ENCODE peak calls at places on chromosomes 1 and 21, in five cellular contexts. S is thyroid gland, V is NCI-H2171, W is foreskin fibroblast, U is activated gamma-delta T cell treated with Interleukin-2 at 50 U/mL for 16 hours. C is an unnamed sample.

GRCh38 chr1:74534241-74534640 is 21.8 kb upstream of the LRRC53 start:
- DNase-seq in S (no peak), V (no peak), W (no peak), U (no peak), C (peak)

GRCh38 chr1:107871687-107872086 is 93.3 kb downstream of the VAV3 start:
- DNase-seq in S (no peak), V (no peak), W (no peak), U (no peak), C (no peak)

GRCh38 chr21:45016491-45017375 is 57.6 kb upstream of the ADARB1 start:
- DNase-seq in S (peak), V (no peak), W (no peak), U (no peak), C (no peak)

GRCh38 chr1:17920881-17921635 is 165.9 kb downstream of the ACTL8 start:
- DNase-seq in S (no peak), V (no peak), W (no peak), U (no peak), C (no peak)

GRCh38 chr1:175845985-175846384 is 102.6 kb upstream of the TNR start:
- DNase-seq in S (no peak), V (no peak), W (no peak), U (no peak), C (no peak)

GRCh38 chr1:225754940-225755635 is 22.5 kb upstream of the SRP9 start:
- DNase-seq in S (no peak), V (no peak), W (peak), U (no peak), C (peak)

GRCh38 chr1:71081697-71082080 is 854 bp upstream of the ZRANB2 start:
- DNase-seq in S (peak), V (no peak), W (no peak), U (no peak), C (no peak)

GRCh38 chr1:51284487-51284954 is 45.8 kb downstream of the TTC39A start:
- DNase-seq in S (peak), V (peak), W (no peak), U (no peak), C (no peak)

GRCh38 chr1:16032388-16033100 is 10.7 kb downstream of the CLCNKA start:
- DNase-seq in S (peak), V (peak), W (peak), U (peak), C (peak)

GRCh38 chr1:107141491-107142369 is 891 bp downstream of the NTNG1 start:
- DNase-seq in S (no peak), V (peak), W (peak), U (no peak), C (peak)